ENCODE peak calls at places on chromosomes 11 and 22, in nine cellular contexts. One of them, this sample, is unnamed. For H3K4me1, the result is how much of the 10 kb centered on the place peaks cover.

GRCh38 chr11:201936-202335 is 5.3 kb downstream of the BET1L start:
- DNase-seq in fibroblast of lung: no peak
- DNase-seq in ovary: no peak
- DNase-seq in H9: no peak
- DNase-seq in foreskin keratinocyte: no peak
- DNase-seq in left ventricle myocardium inferior: no peak
- DNase-seq in hepatocyte: no peak
- DNase-seq in colonic mucosa: peak
- DNase-seq in uterus: peak
- DNase-seq in this sample: no peak

GRCh38 chr11:72764503-72764902 is 12.3 kb upstream of the ARAP1 start:
- DNase-seq in fibroblast of lung: no peak
- DNase-seq in ovary: no peak
- DNase-seq in H9: peak
- DNase-seq in foreskin keratinocyte: no peak
- DNase-seq in left ventricle myocardium inferior: no peak
- DNase-seq in hepatocyte: peak
- DNase-seq in colonic mucosa: peak
- DNase-seq in uterus: no peak
- DNase-seq in this sample: no peak

GRCh38 chr11:119222308-119222707 is 16.2 kb downstream of the CBL start:
- DNase-seq in fibroblast of lung: peak
- DNase-seq in ovary: no peak
- DNase-seq in H9: no peak
- DNase-seq in foreskin keratinocyte: no peak
- DNase-seq in left ventricle myocardium inferior: no peak
- DNase-seq in hepatocyte: peak
- DNase-seq in colonic mucosa: no peak
- DNase-seq in uterus: no peak
- DNase-seq in this sample: no peak

GRCh38 chr11:134266841-134267251 is 9.3 kb upstream of the GLB1L3 start:
- DNase-seq in fibroblast of lung: peak
- DNase-seq in ovary: no peak
- DNase-seq in H9: no peak
- DNase-seq in foreskin keratinocyte: peak
- DNase-seq in left ventricle myocardium inferior: no peak
- DNase-seq in hepatocyte: no peak
- DNase-seq in colonic mucosa: peak
- DNase-seq in uterus: no peak
- DNase-seq in this sample: no peak

GRCh38 chr11:8758619-8759169 is 76.1 kb downstream of the RPL27A start:
- DNase-seq in fibroblast of lung: no peak
- DNase-seq in ovary: no peak
- DNase-seq in H9: no peak
- DNase-seq in foreskin keratinocyte: no peak
- DNase-seq in left ventricle myocardium inferior: no peak
- DNase-seq in hepatocyte: no peak
- DNase-seq in colonic mucosa: no peak
- DNase-seq in uterus: no peak
- DNase-seq in this sample: no peak

GRCh38 chr11:32310218-32310601 is 125.1 kb downstream of the WT1 start:
- DNase-seq in fibroblast of lung: peak
- DNase-seq in ovary: no peak
- DNase-seq in H9: no peak
- DNase-seq in foreskin keratinocyte: no peak
- DNase-seq in left ventricle myocardium inferior: no peak
- DNase-seq in hepatocyte: peak
- DNase-seq in colonic mucosa: no peak
- DNase-seq in uterus: peak
- DNase-seq in this sample: no peak

GRCh38 chr11:4019891-4020290 is 74.7 kb upstream of the RRM1 start:
- DNase-seq in fibroblast of lung: no peak
- DNase-seq in ovary: no peak
- DNase-seq in H9: no peak
- DNase-seq in foreskin keratinocyte: no peak
- DNase-seq in left ventricle myocardium inferior: no peak
- DNase-seq in hepatocyte: no peak
- DNase-seq in colonic mucosa: no peak
- DNase-seq in uterus: no peak
- DNase-seq in this sample: no peak

GRCh38 chr11:116199182-116199581 is 573.6 kb downstream of the BUD13 start:
- DNase-seq in fibroblast of lung: no peak
- DNase-seq in ovary: no peak
- DNase-seq in H9: no peak
- DNase-seq in foreskin keratinocyte: no peak
- DNase-seq in left ventricle myocardium inferior: peak
- DNase-seq in hepatocyte: no peak
- DNase-seq in colonic mucosa: no peak
- DNase-seq in uterus: no peak
- DNase-seq in this sample: peak

GRCh38 chr11:68003846-68004550 is at the start of gene UNC93B1:
- DNase-seq in fibroblast of lung: peak
- DNase-seq in ovary: peak
- DNase-seq in H9: peak
- DNase-seq in foreskin keratinocyte: no peak
- DNase-seq in left ventricle myocardium inferior: peak
- DNase-seq in hepatocyte: peak
- DNase-seq in colonic mucosa: peak
- DNase-seq in uterus: peak
- DNase-seq in this sample: peak

GRCh38 chr11:12599408-12600143 is 74.6 kb upstream of the TEAD1 start:
- DNase-seq in fibroblast of lung: no peak
- DNase-seq in ovary: peak
- DNase-seq in H9: peak
- DNase-seq in foreskin keratinocyte: no peak
- DNase-seq in left ventricle myocardium inferior: peak
- DNase-seq in hepatocyte: peak
- DNase-seq in colonic mucosa: peak
- DNase-seq in uterus: no peak
- DNase-seq in this sample: peak

GRCh38 chr11:12845739-12846358 is 163.3 kb upstream of the RASSF10 start:
- DNase-seq in fibroblast of lung: peak
- DNase-seq in ovary: peak
- DNase-seq in H9: no peak
- DNase-seq in foreskin keratinocyte: no peak
- DNase-seq in left ventricle myocardium inferior: peak
- DNase-seq in hepatocyte: peak
- DNase-seq in colonic mucosa: peak
- DNase-seq in uterus: no peak
- DNase-seq in this sample: peak

GRCh38 chr11:65593518-65594414 is 1.8 kb downstream of the KCNK7 start:
- DNase-seq in fibroblast of lung: peak
- DNase-seq in ovary: peak
- DNase-seq in H9: peak
- DNase-seq in foreskin keratinocyte: no peak
- DNase-seq in left ventricle myocardium inferior: no peak
- DNase-seq in hepatocyte: no peak
- DNase-seq in colonic mucosa: no peak
- DNase-seq in uterus: no peak
- DNase-seq in this sample: no peak

GRCh38 chr11:67999201-67999629 is 4.7 kb downstream of the UNC93B1 start:
- DNase-seq in fibroblast of lung: no peak
- DNase-seq in ovary: no peak
- DNase-seq in H9: peak
- DNase-seq in foreskin keratinocyte: no peak
- DNase-seq in left ventricle myocardium inferior: no peak
- DNase-seq in hepatocyte: no peak
- DNase-seq in colonic mucosa: no peak
- DNase-seq in uterus: no peak
- DNase-seq in this sample: no peak

GRCh38 chr22:24155597-24156145 is 25.6 kb upstream of the SUSD2 start:
- DNase-seq in fibroblast of lung: peak
- DNase-seq in ovary: peak
- DNase-seq in H9: peak
- DNase-seq in foreskin keratinocyte: no peak
- DNase-seq in left ventricle myocardium inferior: peak
- DNase-seq in hepatocyte: peak
- DNase-seq in colonic mucosa: peak
- DNase-seq in uterus: peak
- DNase-seq in this sample: peak

GRCh38 chr22:48919187-48919590 is 908.5 kb downstream of the BRD1 start:
- DNase-seq in fibroblast of lung: no peak
- DNase-seq in ovary: no peak
- DNase-seq in H9: peak
- DNase-seq in foreskin keratinocyte: no peak
- DNase-seq in left ventricle myocardium inferior: no peak
- DNase-seq in hepatocyte: no peak
- DNase-seq in colonic mucosa: no peak
- DNase-seq in uterus: no peak
- DNase-seq in this sample: no peak

GRCh38 chr11:63761870-63762661 is 6.5 kb downstream of the ZFTA start:
- DNase-seq in fibroblast of lung: peak
- DNase-seq in ovary: peak
- DNase-seq in H9: peak
- DNase-seq in foreskin keratinocyte: no peak
- DNase-seq in left ventricle myocardium inferior: peak
- DNase-seq in hepatocyte: peak
- DNase-seq in colonic mucosa: peak
- DNase-seq in uterus: peak
- DNase-seq in this sample: peak

GRCh38 chr22:35996596-35996995 is 32.0 kb downstream of the RBFOX2 start:
- DNase-seq in fibroblast of lung: no peak
- DNase-seq in ovary: no peak
- DNase-seq in H9: no peak
- DNase-seq in foreskin keratinocyte: no peak
- DNase-seq in left ventricle myocardium inferior: no peak
- DNase-seq in hepatocyte: no peak
- DNase-seq in colonic mucosa: no peak
- DNase-seq in uterus: no peak
- DNase-seq in this sample: no peak

GRCh38 chr22:35993048-35993714 is 35.4 kb downstream of the RBFOX2 start:
- DNase-seq in fibroblast of lung: no peak
- DNase-seq in ovary: no peak
- DNase-seq in H9: no peak
- DNase-seq in foreskin keratinocyte: no peak
- DNase-seq in left ventricle myocardium inferior: no peak
- DNase-seq in hepatocyte: no peak
- DNase-seq in colonic mucosa: no peak
- DNase-seq in uterus: no peak
- DNase-seq in this sample: no peak

GRCh38 chr22:35995772-35996171 is 32.9 kb downstream of the RBFOX2 start:
- DNase-seq in fibroblast of lung: peak
- DNase-seq in ovary: peak
- DNase-seq in H9: no peak
- DNase-seq in foreskin keratinocyte: peak
- DNase-seq in left ventricle myocardium inferior: peak
- DNase-seq in hepatocyte: peak
- DNase-seq in colonic mucosa: peak
- DNase-seq in uterus: peak
- DNase-seq in this sample: peak

GRCh38 chr22:35997438-35997837 is 31.2 kb downstream of the RBFOX2 start:
- DNase-seq in fibroblast of lung: peak
- DNase-seq in ovary: no peak
- DNase-seq in H9: no peak
- DNase-seq in foreskin keratinocyte: no peak
- DNase-seq in left ventricle myocardium inferior: no peak
- DNase-seq in hepatocyte: peak
- DNase-seq in colonic mucosa: no peak
- DNase-seq in uterus: no peak
- DNase-seq in this sample: no peak

DNA sequence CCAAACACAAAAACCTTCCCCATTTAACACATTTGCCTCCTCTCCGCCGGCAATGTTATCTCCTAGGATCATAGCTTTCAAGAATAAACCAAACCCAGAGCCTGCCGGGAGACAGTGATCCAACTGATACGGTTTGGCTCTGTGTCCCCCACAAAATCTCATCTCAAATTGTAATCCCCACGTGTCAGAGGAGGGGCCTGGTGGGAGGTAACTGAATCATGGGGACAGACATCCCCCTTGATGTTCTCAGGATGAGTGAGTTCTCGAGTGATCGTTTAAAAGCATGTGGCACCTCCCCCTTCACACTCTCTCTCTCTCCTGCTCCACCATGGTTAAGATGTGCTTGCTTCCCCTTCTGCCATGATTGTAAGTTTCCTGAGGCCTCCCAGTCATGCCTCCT is 33.3 kb downstream of the RBFOX2 start:
- DNase-seq in fibroblast of lung: no peak
- DNase-seq in ovary: no peak
- DNase-seq in H9: no peak
- DNase-seq in foreskin keratinocyte: no peak
- DNase-seq in left ventricle myocardium inferior: no peak
- DNase-seq in hepatocyte: no peak
- DNase-seq in colonic mucosa: no peak
- DNase-seq in uterus: peak
- DNase-seq in this sample: no peak
- H3K4me1 ChIP-seq in fibroblast of lung: under half
- H3K4me1 ChIP-seq in ovary: under half
- H3K4me1 ChIP-seq in H9: under half
- H3K4me1 ChIP-seq in foreskin keratinocyte: under half
- H3K4me1 ChIP-seq in left ventricle myocardium inferior: half or more
- H3K4me1 ChIP-seq in hepatocyte: under half
- H3K4me1 ChIP-seq in colonic mucosa: under half
- H3K4me1 ChIP-seq in uterus: under half
- H3K4me1 ChIP-seq in this sample: half or more

GRCh38 chr22:30190619-30191018 is 55.9 kb downstream of the LIF start:
- DNase-seq in fibroblast of lung: no peak
- DNase-seq in ovary: no peak
- DNase-seq in H9: no peak
- DNase-seq in foreskin keratinocyte: no peak
- DNase-seq in left ventricle myocardium inferior: no peak
- DNase-seq in hepatocyte: no peak
- DNase-seq in colonic mucosa: no peak
- DNase-seq in uterus: no peak
- DNase-seq in this sample: no peak
- H3K4me1 ChIP-seq in fibroblast of lung: under half
- H3K4me1 ChIP-seq in ovary: under half
- H3K4me1 ChIP-seq in H9: under half
- H3K4me1 ChIP-seq in foreskin keratinocyte: under half
- H3K4me1 ChIP-seq in left ventricle myocardium inferior: under half
- H3K4me1 ChIP-seq in hepatocyte: under half
- H3K4me1 ChIP-seq in colonic mucosa: under half
- H3K4me1 ChIP-seq in uterus: under half
- H3K4me1 ChIP-seq in this sample: under half

GRCh38 chr22:46611189-46611588 is 9.0 kb upstream of the GRAMD4 start:
- DNase-seq in fibroblast of lung: no peak
- DNase-seq in ovary: no peak
- DNase-seq in H9: no peak
- DNase-seq in foreskin keratinocyte: no peak
- DNase-seq in left ventricle myocardium inferior: no peak
- DNase-seq in hepatocyte: no peak
- DNase-seq in colonic mucosa: no peak
- DNase-seq in uterus: no peak
- DNase-seq in this sample: no peak
- H3K4me1 ChIP-seq in fibroblast of lung: under half
- H3K4me1 ChIP-seq in ovary: under half
- H3K4me1 ChIP-seq in H9: under half
- H3K4me1 ChIP-seq in foreskin keratinocyte: under half
- H3K4me1 ChIP-seq in left ventricle myocardium inferior: half or more
- H3K4me1 ChIP-seq in hepatocyte: under half
- H3K4me1 ChIP-seq in colonic mucosa: under half
- H3K4me1 ChIP-seq in uterus: under half
- H3K4me1 ChIP-seq in this sample: under half

DNA sequence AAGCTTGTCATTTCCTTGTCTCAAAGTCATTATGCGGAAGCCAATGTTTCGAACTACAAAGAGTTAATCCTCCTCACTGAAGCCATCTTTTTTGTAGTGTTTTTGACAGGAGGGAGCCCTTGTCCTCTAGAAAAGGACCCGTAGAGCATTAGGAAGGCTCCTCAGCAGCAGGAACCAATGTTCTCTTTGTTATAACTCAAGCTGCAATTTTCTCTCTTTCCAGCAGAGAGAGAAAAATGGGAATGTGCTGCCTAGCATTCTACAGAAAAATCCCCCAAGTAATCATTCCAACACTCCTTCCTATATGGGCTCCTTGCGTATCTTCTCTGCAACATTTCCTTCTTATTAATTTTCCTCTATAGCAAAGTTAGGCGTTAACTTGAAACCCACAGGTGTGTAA is 30.6 kb downstream of the SC5D start:
- DNase-seq in fibroblast of lung: no peak
- DNase-seq in ovary: no peak
- DNase-seq in H9: no peak
- DNase-seq in foreskin keratinocyte: no peak
- DNase-seq in left ventricle myocardium inferior: no peak
- DNase-seq in hepatocyte: no peak
- DNase-seq in colonic mucosa: no peak
- DNase-seq in uterus: no peak
- DNase-seq in this sample: no peak
- H3K4me1 ChIP-seq in fibroblast of lung: under half
- H3K4me1 ChIP-seq in ovary: under half
- H3K4me1 ChIP-seq in H9: under half
- H3K4me1 ChIP-seq in foreskin keratinocyte: under half
- H3K4me1 ChIP-seq in left ventricle myocardium inferior: under half
- H3K4me1 ChIP-seq in hepatocyte: under half
- H3K4me1 ChIP-seq in colonic mucosa: under half
- H3K4me1 ChIP-seq in uterus: under half
- H3K4me1 ChIP-seq in this sample: under half